ENCODE peak calls at places on chromosomes 16 and 17, in nine cellular contexts. M is AG09319; K is stimulated activated CD4-positive, alpha-beta T cell treated with anti-CD3 and anti-CD28 coated beads, Interleukin-12 subunit alpha, Interleukin-12 subunit beta, amount 100 ng/mL, for 24 hours; E is T follicular helper cell; J is A172; S is GM23248; V is NCI-H2227 treated with DMSO at 0.1 percent for 48 hours; P is NCI-H69; C is T-cell. N is an unnamed sample.
A peak's percentile ranks its signal among the peaks of the same experiment; 100 is the strongest.

GRCh38 chr16:8887952-8888560 is 5.9 kb downstream of the LITAFD start:
- DNase-seq in M (no peak), K (no peak), E (no peak), J (peak; percentile 62), S (peak; percentile 93), V (no peak), P (no peak), C (no peak), N (peak; percentile 23)

GRCh38 chr16:19913306-19913717 is 28.7 kb upstream of the GPRC5B start:
- DNase-seq in M (no peak), K (no peak), E (no peak), J (no peak), S (peak; percentile 24), V (no peak), P (no peak), C (no peak), N (no peak)

GRCh38 chr17:49968380-49969133 is 433 bp upstream of the DLX4 start:
- DNase-seq in M (peak; percentile 19), K (peak; percentile 54), E (peak; percentile 51), J (peak; percentile 67), S (peak; percentile 92), V (peak; percentile 91), P (peak; percentile 95), C (peak; percentile 80), N (peak; percentile 71)

GRCh38 chr17:42403150-42403549 is 14.9 kb upstream of the STAT3 start:
- DNase-seq in M (no peak), K (no peak), E (no peak), J (no peak), S (no peak), V (no peak), P (peak; percentile 73), C (peak; percentile 16), N (peak; percentile 34)

GRCh38 chr16:85569039-85569614 is 44.0 kb upstream of the GSE1 start:
- DNase-seq in M (no peak), K (no peak), E (no peak), J (no peak), S (no peak), V (no peak), P (no peak), C (no peak), N (no peak)

GRCh38 chr17:10652984-10653680 is 4.0 kb downstream of the MYH3 start:
- DNase-seq in M (no peak), K (no peak), E (no peak), J (no peak), S (no peak), V (no peak), P (no peak), C (no peak), N (no peak)

GRCh38 chr16:66264311-66265105 is 102.0 kb upstream of the CDH5 start:
- DNase-seq in M (no peak), K (no peak), E (no peak), J (peak; percentile 59), S (no peak), V (no peak), P (no peak), C (no peak), N (no peak)

GRCh38 chr16:14549789-14550153 is 80.3 kb downstream of the PARN start:
- DNase-seq in M (no peak), K (no peak), E (no peak), J (no peak), S (no peak), V (peak; percentile 94), P (peak; percentile 96), C (no peak), N (no peak)

GRCh38 chr17:7956208-7956965 is 24.4 kb downstream of the CNTROB start:
- DNase-seq in M (no peak), K (no peak), E (no peak), J (no peak), S (no peak), V (no peak), P (no peak), C (no peak), N (peak; percentile 55)

GRCh38 chr17:77778636-77779524 is 179.6 kb upstream of the TNRC6C start:
- DNase-seq in M (no peak), K (no peak), E (no peak), J (peak; percentile 79), S (peak; percentile 21), V (no peak), P (peak; percentile 80), C (no peak), N (peak; percentile 42)

GRCh38 chr17:80970044-80970761 is 21.4 kb upstream of the CHMP6 start:
- DNase-seq in M (no peak), K (no peak), E (peak; percentile 15), J (peak; percentile 22), S (peak; percentile 46), V (peak; percentile 9), P (peak; percentile 60), C (peak; percentile 53), N (peak; percentile 57)

GRCh38 chr17:28317965-28318758 is 838 bp upstream of the TMEM97 start:
- DNase-seq in M (no peak), K (no peak), E (no peak), J (no peak), S (peak; percentile 30), V (no peak), P (peak; percentile 61), C (no peak), N (peak; percentile 38)

GRCh38 chr16:9713151-9713550 is 469.1 kb downstream of the GRIN2A start:
- DNase-seq in M (no peak), K (no peak), E (no peak), J (no peak), S (no peak), V (no peak), P (peak; percentile 37), C (no peak), N (no peak)

GRCh38 chr16:4787627-4788482 is at the start of gene SEPTIN12:
- DNase-seq in M (no peak), K (no peak), E (no peak), J (no peak), S (no peak), V (no peak), P (peak; percentile 40), C (no peak), N (no peak)

GRCh38 chr16:89291776-89292175 is 74.3 kb downstream of the ZNF778 start:
- DNase-seq in M (no peak), K (no peak), E (no peak), J (no peak), S (no peak), V (no peak), P (no peak), C (no peak), N (no peak)

GRCh38 chr17:67570797-67571196 is 146.9 kb upstream of the NOL11 start:
- DNase-seq in M (no peak), K (no peak), E (no peak), J (no peak), S (no peak), V (no peak), P (no peak), C (no peak), N (no peak)

GRCh38 chr17:79836952-79837887 is 2.0 kb downstream of the CBX4 start:
- DNase-seq in M (no peak), K (no peak), E (no peak), J (peak; percentile 64), S (peak; percentile 79), V (no peak), P (peak; percentile 81), C (peak; percentile 61), N (peak; percentile 94)

GRCh38 chr16:4602330-4602729 is 12.4 kb downstream of the UBALD1 start:
- DNase-seq in M (no peak), K (no peak), E (no peak), J (no peak), S (no peak), V (no peak), P (no peak), C (no peak), N (no peak)

GRCh38 chr17:63445571-63446217 is 412 bp downstream of the CYB561 start:
- DNase-seq in M (no peak), K (no peak), E (peak; percentile 55), J (no peak), S (peak; percentile 84), V (no peak), P (peak; percentile 70), C (peak; percentile 72), N (peak; percentile 83)

GRCh38 chr17:47851764-47852112 is 775 bp upstream of the SP6 start:
- DNase-seq in M (no peak), K (no peak), E (no peak), J (no peak), S (no peak), V (no peak), P (no peak), C (no peak), N (no peak)

GRCh38 chr17:80846932-80847331 is 144.7 kb upstream of the CHMP6 start:
- DNase-seq in M (no peak), K (no peak), E (no peak), J (no peak), S (no peak), V (no peak), P (no peak), C (no peak), N (no peak)

N was measured in RPMI8226.